ENCODE peak calls at places on chromosome 16, in nine cellular contexts. R, H, G, A, L, W, T, P and J are unnamed samples. For H3K36me3, the result is how much of the 10 kb centered on the place peaks cover.

GRCh38 chr16:9061358-9061813 is 30.1 kb upstream of the HAPSTR1 start:
- DNase-seq in A (peak), T (peak), H (no peak), G (no peak), P (no peak), R (no peak), W (no peak), L (no peak), J (no peak)

GRCh38 chr16:59356709-59357108 is 622.6 kb upstream of the GOT2 start:
- DNase-seq in W (no peak), H (peak), G (no peak), L (no peak), P (no peak), R (no peak), A (no peak), T (no peak), J (no peak)

GRCh38 chr16:29820730-29821662 is 734 bp downstream of the MVP start:
- DNase-seq in A (no peak), T (no peak), P (no peak), H (no peak), W (no peak), R (peak), G (peak), L (peak), J (peak)

GRCh38 chr16:84735846-84736586 is 36.2 kb downstream of the USP10 start:
- DNase-seq in G (peak), R (no peak), A (peak), W (no peak), H (no peak), P (no peak), T (no peak), L (peak), J (no peak)

GRCh38 chr16:27287051-27287811 is 18.7 kb upstream of the NSMCE1 start:
- DNase-seq in L (no peak), P (no peak), R (no peak), H (no peak), T (no peak), G (no peak), A (no peak), W (no peak), J (no peak)

GRCh38 chr16:88570691-88571092 is 489 bp downstream of the ZC3H18 start:
- DNase-seq in A (no peak), P (no peak), L (no peak), W (no peak), G (no peak), R (no peak), T (no peak), H (peak), J (peak)

GRCh38 chr16:15539197-15539596 is 103.8 kb downstream of the MARF1 start:
- DNase-seq in L (no peak), R (no peak), T (no peak), W (no peak), G (no peak), H (no peak), A (no peak), P (no peak), J (no peak)

GRCh38 chr16:84898447-84898846 is 78.7 kb downstream of the CRISPLD2 start:
- DNase-seq in P (no peak), W (no peak), A (no peak), H (no peak), G (no peak), R (no peak), L (no peak), T (no peak), J (no peak)

GRCh38 chr16:86774931-86775330 is 196.6 kb downstream of the FOXL1 start:
- DNase-seq in W (no peak), H (no peak), G (no peak), A (no peak), T (no peak), P (no peak), L (no peak), R (peak), J (no peak)

GRCh38 chr16:2856061-2856670 is 1.8 kb downstream of the PRSS22 start:
- DNase-seq in T (no peak), P (no peak), A (no peak), G (no peak), R (peak), W (no peak), H (peak), L (no peak), J (no peak)

GRCh38 chr16:1825864-1826690 is 548 bp downstream of the HAGH start:
- DNase-seq in P (no peak), A (no peak), R (peak), G (no peak), T (no peak), W (no peak), L (peak), H (peak), J (peak)

GRCh38 chr16:66091462-66091861 is 275.0 kb upstream of the CDH5 start:
- DNase-seq in W (no peak), T (peak), A (no peak), L (no peak), P (no peak), G (no peak), R (no peak), H (no peak), J (no peak)

GRCh38 chr16:8936421-8936820 is 27.3 kb downstream of the USP7 start:
- DNase-seq in W (no peak), T (peak), R (no peak), A (no peak), G (no peak), P (peak), H (peak), L (peak), J (no peak)

GRCh38 chr16:82639666-82640336 is 13.0 kb downstream of the CDH13 start:
- DNase-seq in R (no peak), T (peak), G (peak), H (peak), P (no peak), W (no peak), A (peak), L (no peak), J (peak)

GRCh38 chr16:585351-585750 is 4.5 kb upstream of the RAB40C start:
- DNase-seq in G (peak), W (no peak), T (no peak), R (no peak), H (no peak), L (no peak), P (no peak), A (no peak), J (no peak)

GRCh38 chr16:61936522-61936921 is 99.7 kb downstream of the CDH8 start:
- DNase-seq in H (no peak), G (no peak), L (no peak), P (no peak), R (no peak), T (no peak), W (no peak), A (no peak), J (no peak)

GRCh38 chr16:674968-675883 is at the start of gene RHBDL1:
- DNase-seq in P (no peak), R (no peak), G (no peak), T (peak), A (no peak), H (peak), L (no peak), W (no peak), J (no peak)

GRCh38 chr16:63361032-63361624 is 1324.9 kb upstream of the CDH8 start:
- DNase-seq in P (peak), W (no peak), R (no peak), L (no peak), T (peak), H (peak), G (no peak), A (no peak), J (no peak)

GRCh38 chr16:81712681-81713080 is 66.4 kb upstream of the PLCG2 start:
- DNase-seq in L (no peak), T (no peak), A (no peak), R (no peak), W (no peak), H (no peak), P (no peak), G (no peak), J (no peak)

GRCh38 chr16:28326881-28327610 is 34.7 kb downstream of the SBK1 start:
- DNase-seq in A (peak), G (no peak), W (no peak), L (peak), H (peak), P (no peak), T (peak), R (peak), J (no peak)

GRCh38 chr16:15055141-15056053 is 477 bp downstream of the NTAN1 start:
- DNase-seq in H (peak), P (no peak), A (peak), W (no peak), G (peak), L (peak), T (peak), R (peak), J (no peak)

GRCh38 chr16:30982548-30983288 is 2.3 kb upstream of the HSD3B7 start:
- DNase-seq in W (no peak), P (no peak), R (no peak), H (no peak), A (no peak), T (no peak), L (no peak), G (no peak), J (no peak)

GRCh38 chr16:57594531-57595031 is 33.8 kb upstream of the ADGRG1 start:
- DNase-seq in L (no peak), P (no peak), A (peak), T (no peak), H (no peak), W (no peak), G (no peak), R (peak), J (no peak)

GRCh38 chr16:57591870-57592485 is 36.5 kb upstream of the ADGRG1 start:
- DNase-seq in A (no peak), G (no peak), H (no peak), T (no peak), L (no peak), W (no peak), P (no peak), R (no peak), J (no peak)

GRCh38 chr16:57593021-57593420 is 35.4 kb upstream of the ADGRG1 start:
- DNase-seq in H (no peak), W (no peak), A (peak), T (no peak), R (peak), G (no peak), L (no peak), P (no peak), J (no peak)

GRCh38 chr16:57592591-57593003 is 35.8 kb upstream of the ADGRG1 start:
- DNase-seq in W (no peak), H (no peak), G (no peak), L (peak), T (no peak), A (peak), P (no peak), R (peak), J (no peak)

DNA sequence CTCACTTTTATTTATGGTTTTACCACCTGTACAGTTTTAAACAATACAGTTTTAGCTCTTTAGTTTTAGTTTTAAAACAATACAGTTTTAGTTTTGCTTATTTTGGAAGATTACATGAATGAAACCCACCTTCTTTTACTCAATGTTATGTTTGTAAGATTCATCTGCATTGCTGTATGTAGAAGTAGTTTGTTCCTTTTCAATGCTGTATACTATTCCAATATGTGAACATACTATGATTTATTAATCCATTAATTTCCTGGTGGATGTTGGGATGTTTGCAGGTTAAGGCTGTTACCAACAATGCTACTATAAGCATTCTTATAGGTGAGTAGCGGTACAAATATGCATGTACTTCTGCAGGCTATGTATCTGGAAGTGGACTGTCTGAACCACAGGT is 34.4 kb upstream of the ADGRG1 start:
- DNase-seq in W (no peak), H (no peak), P (no peak), T (no peak), R (no peak), G (no peak), L (no peak), A (no peak), J (no peak)
- TF ChIP-seq CTCF in W (no peak), H (no peak), P (no peak), T (no peak), R (no peak), G (no peak), L (no peak), A (no peak), J (no peak)

GRCh38 chr16:78462261-78463208 is 363.1 kb downstream of the WWOX start:
- DNase-seq in P (no peak), T (no peak), W (no peak), H (no peak), G (no peak), R (no peak), A (no peak), L (no peak), J (no peak)
- H3K4me3 ChIP-seq in P (no peak), T (no peak), W (no peak), H (no peak), G (no peak), R (peak), A (no peak), L (no peak), J (no peak)

DNA sequence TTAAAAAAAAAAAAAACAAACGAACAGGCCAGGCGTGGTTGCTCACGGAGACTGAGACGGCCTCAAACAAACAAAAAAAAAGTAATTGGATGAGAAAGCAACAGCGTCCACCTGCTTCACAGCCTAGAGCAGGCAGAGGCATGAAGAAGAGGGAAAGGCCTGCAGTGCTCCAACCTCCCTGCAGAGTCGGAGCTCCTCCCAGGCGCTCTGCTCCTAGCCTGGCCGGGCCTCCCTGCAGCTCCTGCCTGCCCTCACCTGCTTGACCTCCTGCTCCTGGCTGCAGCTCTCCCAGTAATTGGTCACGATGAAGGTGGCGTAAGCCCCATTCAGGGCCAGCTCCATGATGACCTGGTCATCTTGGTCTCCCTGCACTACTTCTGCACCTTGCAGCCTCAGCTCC is 5.5 kb downstream of the NMRAL1 start:
- DNase-seq in P (no peak), L (no peak), A (no peak), T (no peak), R (no peak), G (no peak), H (no peak), W (no peak), J (no peak)
- H3K36me3 ChIP-seq in P (under half), L (under half), A (under half), T (under half), R (under half), G (under half), H (under half), W (under half), J (under half)

GRCh38 chr16:50572700-50573099 is 24.5 kb downstream of the NKD1 start:
- DNase-seq in R (no peak), L (no peak), A (no peak), H (no peak), W (no peak), G (no peak), P (no peak), T (no peak), J (no peak)

GRCh38 chr16:50570808-50571598 is 22.8 kb downstream of the NKD1 start:
- DNase-seq in A (no peak), G (no peak), P (no peak), R (no peak), H (no peak), T (no peak), L (no peak), W (no peak), J (no peak)

GRCh38 chr16:50568187-50568830 is 20.1 kb downstream of the NKD1 start:
- DNase-seq in G (no peak), W (no peak), R (no peak), H (no peak), L (no peak), T (no peak), P (no peak), A (no peak), J (no peak)

GRCh38 chr16:50571786-50572185 is 23.6 kb downstream of the NKD1 start:
- DNase-seq in P (no peak), T (no peak), W (no peak), G (no peak), A (no peak), L (no peak), H (no peak), R (no peak), J (no peak)

DNA sequence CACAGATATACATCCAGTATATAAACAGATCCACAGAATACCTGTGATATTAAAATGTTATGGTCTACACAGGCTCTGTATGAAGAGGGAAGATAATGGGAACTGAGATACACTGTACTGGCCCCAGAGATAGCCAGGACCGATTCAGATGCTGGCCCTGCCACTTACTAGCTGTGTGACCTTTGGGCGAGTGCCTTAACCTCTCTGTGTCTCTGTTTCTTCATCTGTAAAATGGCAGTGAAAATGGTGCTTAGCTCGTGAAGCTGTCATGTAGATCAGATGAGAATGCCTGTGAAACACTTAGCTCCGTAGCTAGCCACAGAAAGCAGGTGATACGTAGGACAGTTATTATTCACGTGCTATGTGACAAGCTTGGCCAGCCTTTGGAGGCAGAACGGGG is 22.2 kb downstream of the NKD1 start:
- DNase-seq in P (no peak), W (no peak), L (no peak), H (no peak), T (no peak), G (no peak), A (no peak), R (no peak), J (no peak)
- TF ChIP-seq CTCF in P (no peak), W (no peak), L (no peak), H (no peak), T (no peak), G (no peak), A (no peak), R (no peak), J (no peak)

GRCh38 chr16:19168173-19169080 is at the start of gene SYT17:
- DNase-seq in P (no peak), G (peak), W (no peak), R (no peak), T (no peak), H (peak), L (no peak), A (peak), J (peak)
- H3K4me3 ChIP-seq in P (peak), G (peak), W (peak), R (peak), T (peak), H (peak), L (no peak), A (peak), J (peak)

DNA sequence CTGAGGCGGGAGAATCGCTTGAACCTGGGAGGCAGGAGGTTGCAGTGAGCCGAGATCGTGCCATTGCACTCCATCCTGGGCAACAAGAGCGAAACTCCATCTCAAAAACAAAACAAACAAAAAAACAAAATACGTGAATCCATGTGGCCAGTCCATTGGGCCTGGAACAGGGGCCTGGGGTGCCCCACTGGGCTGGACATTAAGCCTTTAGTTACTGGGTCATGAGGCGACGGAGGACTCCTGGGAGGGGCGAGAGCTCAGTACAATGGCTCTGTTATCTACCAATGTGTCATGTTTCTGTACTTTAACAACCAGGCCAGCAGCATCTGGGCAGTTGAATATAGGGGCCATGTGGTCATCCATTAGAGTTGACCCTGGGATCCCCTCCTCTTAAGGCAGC is 18.9 kb upstream of the CLEC18A start:
- DNase-seq in T (no peak), G (no peak), A (no peak), W (no peak), P (no peak), R (no peak), H (no peak), L (no peak), J (no peak)
- H3K36me3 ChIP-seq in T (under half), G (under half), A (under half), W (under half), P (under half), R (half or more), H (under half), L (half or more), J (under half)

GRCh38 chr16:48538746-48539484 is 71.1 kb downstream of the N4BP1 start:
- DNase-seq in R (no peak), H (no peak), P (no peak), T (no peak), G (no peak), W (no peak), L (no peak), A (no peak), J (no peak)
- TF ChIP-seq CTCF in R (no peak), H (peak), P (peak), T (peak), G (peak), W (no peak), L (no peak), A (peak), J (no peak)